ENCODE peak calls at places on chromosomes 1 and 21, in five cellular contexts. W is PC-3, C is psoas muscle, Y is GM23338, G is epithelial cell of esophagus. Z is an unnamed sample.

GRCh38 chr1:218345673-218346390 is 696 bp downstream of the TGFB2 start:
- DNase-seq in W (peak; percentile 89), C (peak; percentile 77), Y (peak; percentile 72), G (peak; percentile 74), Z (no peak)

GRCh38 chr1:155454096-155454495 is 108.5 kb downstream of the ASH1L start:
- DNase-seq in W (no peak), C (no peak), Y (no peak), G (no peak), Z (peak; percentile 16)

GRCh38 chr1:170881268-170882265 is 53.8 kb upstream of the MROH9 start:
- DNase-seq in W (peak; percentile 70), C (no peak), Y (peak; percentile 17), G (peak; percentile 36), Z (no peak)

GRCh38 chr1:110829955-110830553 is 42.9 kb upstream of the CD53 start:
- DNase-seq in W (peak; percentile 63), C (no peak), Y (peak; percentile 94), G (peak; percentile 56), Z (no peak)

GRCh38 chr1:99173900-99174299 is 90.4 kb upstream of the PLPPR4 start:
- DNase-seq in W (peak; percentile 54), C (no peak), Y (no peak), G (no peak), Z (no peak)

GRCh38 chr1:83493633-83494032 is 505.3 kb downstream of the TTLL7 start:
- DNase-seq in W (no peak), C (no peak), Y (no peak), G (no peak), Z (no peak)

GRCh38 chr1:38009088-38009840 is 3.3 kb upstream of the UTP11 start:
- DNase-seq in W (no peak), C (peak; percentile 67), Y (peak; percentile 46), G (peak; percentile 75), Z (no peak)

GRCh38 chr1:162690672-162691434 is 58.6 kb downstream of the DDR2 start:
- DNase-seq in W (peak; percentile 98), C (peak; percentile 71), Y (peak; percentile 53), G (peak; percentile 97), Z (peak; percentile 79)

DNA sequence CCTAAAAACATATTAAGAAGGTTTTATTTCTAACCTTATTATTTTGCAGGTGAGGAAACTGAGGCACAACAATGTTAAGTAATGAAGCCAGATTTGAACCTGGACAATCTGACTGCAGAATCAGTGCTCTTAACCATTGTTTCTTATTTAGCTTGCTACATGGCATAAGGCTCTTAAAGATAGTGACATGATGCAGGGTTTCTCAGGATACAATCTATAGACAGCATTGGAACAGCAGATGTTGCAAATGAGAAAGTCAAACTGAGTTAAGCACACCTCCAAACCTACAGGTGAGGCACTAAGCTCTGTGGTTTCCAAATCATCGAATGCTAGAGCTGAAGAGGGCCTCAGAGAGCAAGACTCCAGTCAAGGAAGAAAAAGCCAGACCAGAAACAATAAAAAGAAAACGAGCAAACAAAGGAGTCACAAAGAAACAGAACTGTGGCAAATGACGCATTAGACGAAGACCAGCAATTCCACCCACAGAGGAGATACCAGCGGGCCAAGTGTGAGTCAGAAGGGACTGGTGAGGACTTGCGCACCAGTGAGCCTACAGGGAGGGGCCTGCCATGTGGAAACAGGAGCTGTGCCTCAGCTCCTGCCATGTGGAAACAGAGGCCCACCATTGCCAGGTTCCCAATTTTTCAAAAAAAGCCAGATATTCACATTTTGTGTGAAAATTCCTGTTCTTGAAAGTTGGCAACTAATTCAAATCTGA is 14.4 kb downstream of the CD58 start:
- DNase-seq in W (peak; percentile 98), C (peak; percentile 73), Y (no peak), G (peak; percentile 99), Z (no peak)
- TF ChIP-seq CTCF in W (peak; percentile 50), C (no peak), Y (no peak), G (peak; percentile 16), Z (no peak)

DNA sequence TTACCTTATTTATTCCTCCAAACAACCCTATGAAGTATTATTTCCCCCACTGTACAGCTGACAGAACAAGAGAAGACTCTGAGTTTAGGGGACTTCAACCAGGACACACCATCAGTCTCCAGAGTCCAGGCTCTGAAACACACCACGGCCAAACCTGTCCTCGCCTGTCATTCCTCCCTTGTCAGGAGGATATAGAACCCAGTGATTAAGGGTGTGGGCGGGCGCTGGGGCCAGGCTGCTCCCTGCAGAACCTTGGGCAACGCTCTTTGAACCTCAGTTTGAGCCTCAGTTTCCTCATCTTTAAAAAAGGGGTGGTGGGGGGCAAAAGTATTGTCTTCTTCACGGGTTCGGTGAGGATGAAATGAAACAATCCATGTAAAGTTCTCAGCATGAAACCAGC is 9.4 kb upstream of the CEP85 start:
- DNase-seq in W (no peak), C (no peak), Y (no peak), G (no peak), Z (no peak)
- H3K4me3 ChIP-seq in W (no peak overlapping the region), C (peak overlapping the region; percentile 74), Y (peak overlapping the region; percentile 69), G (no peak overlapping the region), Z (no peak overlapping the region)

GRCh38 chr21:37402251-37402867 is 35.8 kb downstream of the DYRK1A start:
- DNase-seq in W (no peak), C (no peak), Y (no peak), G (no peak), Z (no peak)
- TF ChIP-seq CTCF in W (no peak), C (no peak), Y (no peak), G (no peak), Z (no peak)

DNA sequence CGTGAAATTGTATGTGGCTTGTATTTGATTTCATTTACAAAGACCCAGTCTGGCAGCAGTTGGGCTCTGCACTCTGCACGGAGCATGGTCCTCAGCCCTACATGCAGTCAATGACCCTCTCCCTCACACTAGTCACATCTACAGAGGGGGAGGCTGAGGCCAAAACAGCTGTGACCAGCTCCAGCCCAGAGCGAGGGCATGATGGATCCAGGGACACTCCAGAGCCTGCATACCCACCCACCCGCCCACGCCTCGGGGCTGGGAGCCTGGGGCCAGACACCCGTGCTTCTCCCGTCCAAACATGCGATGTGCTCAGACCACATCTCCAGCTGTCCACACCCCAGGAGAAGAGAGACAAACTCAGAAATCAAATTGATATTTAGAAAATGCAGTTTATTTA is 14.0 kb upstream of the PRDM16 start:
- DNase-seq in W (no peak), C (no peak), Y (no peak), G (no peak), Z (no peak)
- H3K4me3 ChIP-seq in W (no peak overlapping the region), C (no peak overlapping the region), Y (no peak overlapping the region), G (no peak overlapping the region), Z (no peak overlapping the region)

GRCh38 chr1:54680387-54680786 is 35.3 kb upstream of the TTC4 start:
- DNase-seq in W (no peak), C (no peak), Y (no peak), G (no peak), Z (no peak)
- TF ChIP-seq CTCF in W (no peak), C (no peak), Y (no peak), G (no peak), Z (no peak)

GRCh38 chr21:45556302-45556644 is 14.0 kb upstream of the SLC19A1 start:
- DNase-seq in W (no peak), C (no peak), Y (no peak), G (no peak), Z (no peak)

GRCh38 chr21:45555251-45555556 is 13.0 kb upstream of the SLC19A1 start:
- DNase-seq in W (no peak), C (no peak), Y (no peak), G (no peak), Z (no peak)

GRCh38 chr21:45554477-45555175 is 12.4 kb upstream of the SLC19A1 start:
- DNase-seq in W (peak; percentile 78), C (peak; percentile 81), Y (peak; percentile 71), G (peak; percentile 63), Z (no peak)

GRCh38 chr21:45556645-45557601 is 14.7 kb upstream of the SLC19A1 start:
- DNase-seq in W (no peak), C (no peak), Y (no peak), G (peak; percentile 19), Z (no peak)

DNA sequence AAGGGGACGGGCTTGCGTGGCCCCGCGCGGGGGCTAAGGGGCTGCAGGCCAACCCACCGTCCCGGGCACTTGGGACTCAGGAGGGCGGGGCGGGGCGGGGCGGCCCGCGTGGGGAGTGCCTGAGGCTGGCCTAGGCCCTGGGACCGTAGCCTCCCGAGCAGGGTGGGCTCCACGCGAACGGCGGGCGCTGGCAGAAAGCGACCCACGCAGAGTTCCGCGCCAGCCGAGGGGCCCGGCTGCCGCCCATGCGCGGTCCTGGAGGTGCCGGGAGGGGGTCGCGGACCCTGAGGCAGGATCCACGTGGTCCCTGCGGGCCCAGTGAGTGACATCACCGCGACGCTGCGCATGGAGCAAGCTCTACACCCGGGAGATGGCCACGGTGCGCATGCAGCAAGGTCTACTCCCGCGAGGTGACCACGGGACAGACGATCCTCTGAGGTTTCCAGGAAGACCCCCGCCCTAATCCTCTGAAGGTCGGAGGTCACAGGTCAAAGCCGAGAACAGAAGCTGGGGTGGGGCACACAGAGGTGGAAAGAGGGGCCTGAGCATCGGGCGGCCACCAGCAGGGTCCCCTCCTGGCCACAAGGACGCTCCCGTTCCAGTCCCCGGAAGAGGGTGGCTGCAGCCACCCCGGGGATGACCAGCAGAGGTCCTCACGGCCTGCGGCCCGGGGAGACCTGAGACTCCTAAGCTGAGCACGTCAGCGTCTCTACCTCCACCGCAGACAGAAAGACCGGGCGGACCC is 13.5 kb upstream of the SLC19A1 start:
- DNase-seq in W (peak; percentile 89), C (peak; percentile 64), Y (peak; percentile 89), G (peak; percentile 79), Z (no peak)
- H3K4me3 ChIP-seq in W (peak overlapping the region; percentile 66), C (peak overlapping the region; percentile 67), Y (peak overlapping the region; percentile 53), G (peak overlapping the region; percentile 35), Z (peak overlapping the region; percentile 59)

DNA sequence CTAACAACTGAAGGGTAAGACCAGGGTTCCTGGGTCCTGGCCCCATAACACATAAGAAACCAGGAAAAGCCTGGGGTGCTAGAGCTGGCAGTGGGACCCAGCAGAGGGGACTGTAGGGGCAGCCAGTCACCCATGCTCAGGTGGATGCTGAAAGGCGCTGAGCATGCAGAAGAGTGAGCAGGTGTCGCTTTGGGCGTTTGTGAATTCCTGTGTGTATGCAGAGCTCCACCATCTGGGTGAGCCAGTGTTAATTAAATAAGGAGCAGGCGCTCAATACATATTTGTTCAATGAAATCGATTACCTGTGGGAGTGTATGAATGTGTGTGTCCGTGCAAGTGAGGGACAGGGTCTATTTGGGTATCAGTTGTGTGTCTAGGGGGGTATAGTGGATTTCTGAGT is 499 bp downstream of the C1QA start:
- DNase-seq in W (no peak), C (no peak), Y (no peak), G (no peak), Z (no peak)
- TF ChIP-seq CTCF in W (no peak), C (no peak), Y (no peak), G (no peak), Z (no peak)

DNA sequence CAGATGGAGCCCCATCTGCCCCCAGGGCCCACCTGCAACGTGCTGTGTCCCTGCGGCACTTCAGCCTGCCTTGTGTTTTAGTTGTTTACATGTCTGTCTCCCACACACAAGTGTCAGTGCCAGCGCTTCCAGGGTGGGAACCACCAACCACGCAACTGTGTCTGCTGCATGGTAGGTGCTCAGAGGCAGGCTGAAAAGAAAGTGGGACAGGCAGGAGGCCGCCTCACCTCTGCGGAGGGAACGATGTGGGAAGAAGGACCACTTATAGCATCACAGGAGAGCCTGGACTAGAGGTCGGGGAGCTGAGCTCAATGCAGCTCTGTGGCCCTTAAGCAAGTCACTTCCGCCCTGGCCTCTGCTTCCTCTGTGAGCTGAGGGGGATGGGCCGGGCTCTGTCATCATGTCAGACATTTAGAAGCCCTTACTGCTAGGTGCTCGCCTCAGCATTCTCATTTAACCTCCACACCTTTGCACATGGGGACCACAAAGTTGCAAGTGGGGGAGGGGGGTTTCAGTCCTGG is 17.8 kb downstream of the SLC9A1 start:
- DNase-seq in W (no peak), C (peak; percentile 57), Y (peak; percentile 55), G (no peak), Z (no peak)
- H3K4me3 ChIP-seq in W (no peak overlapping the region), C (no peak overlapping the region), Y (no peak overlapping the region), G (no peak overlapping the region), Z (no peak overlapping the region)

Z was measured in AG04449.